ENCODE peak calls at places on chromosomes 3 and 15, in six cellular contexts. K, D, M, N, F and H are unnamed samples.

GRCh38 chr3:27108322-27108721 is 260.9 kb downstream of the NEK10 start:
- DNase-seq in D (no peak), M (no peak), N (no peak), F (no peak), K (no peak), H (no peak)

GRCh38 chr3:106022913-106023312 is 154.1 kb upstream of the CBLB start:
- DNase-seq in F (no peak), N (no peak), M (no peak), K (no peak), D (no peak), H (no peak)

GRCh38 chr15:44222478-44222877 is 27.4 kb upstream of the FRMD5 start:
- DNase-seq in N (no peak), F (no peak), D (no peak), M (no peak), K (no peak), H (no peak)

GRCh38 chr3:184679056-184679502 is 32.8 kb downstream of the MAGEF1 start:
- DNase-seq in D (peak), K (no peak), F (no peak), N (no peak), M (no peak), H (no peak)

GRCh38 chr15:81312790-81313543 is 11.0 kb downstream of the STARD5 start:
- DNase-seq in M (peak), D (no peak), K (no peak), N (no peak), F (no peak), H (no peak)

GRCh38 chr3:69691860-69692259 is 47.4 kb upstream of the MITF start:
- DNase-seq in F (no peak), D (no peak), K (no peak), N (no peak), M (no peak), H (no peak)

GRCh38 chr3:40207796-40208195 is 101.7 kb upstream of the EIF1B start:
- DNase-seq in D (no peak), M (no peak), F (no peak), N (no peak), K (no peak), H (no peak)

GRCh38 chr15:61654918-61655317 is 405.3 kb downstream of the VPS13C start:
- DNase-seq in F (no peak), N (no peak), M (no peak), K (no peak), D (no peak), H (no peak)

GRCh38 chr3:183579967-183580720 is 24.6 kb upstream of the KLHL6 start:
- DNase-seq in K (no peak), D (no peak), N (no peak), M (no peak), F (no peak), H (no peak)

GRCh38 chr3:43214616-43215015 is 71.7 kb upstream of the SNRK start:
- DNase-seq in K (no peak), N (no peak), M (no peak), F (no peak), D (no peak), H (no peak)

GRCh38 chr3:172546628-172547214 is 23.5 kb upstream of the TNFSF10 start:
- DNase-seq in N (no peak), M (no peak), F (no peak), D (no peak), K (no peak), H (no peak)